ENCODE peak calls at places on chromosomes 13 and 19, in nine cellular contexts. X is GM23338, M is spleen, A is upper lobe of left lung, B is K562, O is stomach, K is suprapubic skin, F is endothelial cell of umbilical vein, L is HL-60. W is an unnamed sample.

GRCh38 chr19:17076539-17076919 is 952 bp downstream of the MYO9B start:
- DNase-seq in O (no peak), K (no peak), L (no peak), A (no peak), X (peak), B (peak), F (peak), M (peak), W (peak)

GRCh38 chr13:32427852-32428580 is at the start of gene N4BP2L1:
- DNase-seq in L (peak), F (peak), M (peak), B (no peak), X (peak), O (peak), A (peak), K (peak), W (peak)

GRCh38 chr19:41480336-41480735 is 37.4 kb downstream of the ERICH4 start:
- DNase-seq in A (no peak), O (no peak), B (peak), F (peak), X (no peak), K (no peak), L (no peak), M (peak), W (no peak)

GRCh38 chr13:51935326-51936171 is 73.8 kb downstream of the CCDC70 start:
- DNase-seq in M (no peak), B (peak), A (no peak), F (no peak), X (peak), L (no peak), O (peak), K (peak), W (peak)

GRCh38 chr19:6611441-6611852 is 20.5 kb upstream of the CD70 start:
- DNase-seq in X (no peak), B (no peak), K (no peak), F (no peak), M (no peak), A (no peak), O (no peak), L (no peak), W (no peak)

GRCh38 chr13:70729369-70729768 is 621.1 kb upstream of the KLHL1 start:
- DNase-seq in K (no peak), X (no peak), A (no peak), B (no peak), O (no peak), M (no peak), F (no peak), L (no peak), W (no peak)

GRCh38 chr19:13463296-13463695 is 43.0 kb downstream of the CACNA1A start:
- DNase-seq in B (peak), A (no peak), L (no peak), F (no peak), M (no peak), X (peak), K (no peak), O (no peak), W (no peak)

GRCh38 chr13:25300861-25301346 is 521 bp upstream of the NUP58 start:
- DNase-seq in K (peak), F (no peak), L (no peak), B (no peak), M (peak), A (peak), O (no peak), X (peak), W (peak)

GRCh38 chr19:3154957-3155736 is 19.3 kb downstream of the GNA15 start:
- DNase-seq in B (peak), L (peak), A (no peak), O (peak), K (no peak), M (peak), F (peak), X (no peak), W (peak)

GRCh38 chr13:70394149-70394548 is 285.9 kb upstream of the KLHL1 start:
- DNase-seq in L (no peak), M (no peak), F (no peak), K (no peak), X (peak), O (no peak), B (no peak), A (no peak), W (no peak)

GRCh38 chr19:45607071-45608029 is 5.3 kb upstream of the GPR4 start:
- DNase-seq in M (peak), X (peak), L (no peak), F (peak), O (peak), B (peak), A (no peak), K (peak), W (peak)

GRCh38 chr13:49494645-49495044 is 1.1 kb upstream of the PHF11 start:
- DNase-seq in X (no peak), M (no peak), A (no peak), O (no peak), F (no peak), L (no peak), B (no peak), K (no peak), W (no peak)

GRCh38 chr13:102769679-102770078 is 3.9 kb downstream of the TEX30 start:
- DNase-seq in K (no peak), A (no peak), O (no peak), B (no peak), X (no peak), F (no peak), L (no peak), M (no peak), W (no peak)

GRCh38 chr19:11256189-11256588 is 6.1 kb downstream of the DOCK6 start:
- DNase-seq in O (no peak), M (no peak), K (no peak), X (no peak), F (peak), L (no peak), B (no peak), A (no peak), W (no peak)

GRCh38 chr19:13804830-13805683 is 9.8 kb downstream of the ZSWIM4 start:
- DNase-seq in O (no peak), A (peak), F (no peak), K (no peak), X (peak), B (peak), L (no peak), M (peak), W (no peak)

DNA sequence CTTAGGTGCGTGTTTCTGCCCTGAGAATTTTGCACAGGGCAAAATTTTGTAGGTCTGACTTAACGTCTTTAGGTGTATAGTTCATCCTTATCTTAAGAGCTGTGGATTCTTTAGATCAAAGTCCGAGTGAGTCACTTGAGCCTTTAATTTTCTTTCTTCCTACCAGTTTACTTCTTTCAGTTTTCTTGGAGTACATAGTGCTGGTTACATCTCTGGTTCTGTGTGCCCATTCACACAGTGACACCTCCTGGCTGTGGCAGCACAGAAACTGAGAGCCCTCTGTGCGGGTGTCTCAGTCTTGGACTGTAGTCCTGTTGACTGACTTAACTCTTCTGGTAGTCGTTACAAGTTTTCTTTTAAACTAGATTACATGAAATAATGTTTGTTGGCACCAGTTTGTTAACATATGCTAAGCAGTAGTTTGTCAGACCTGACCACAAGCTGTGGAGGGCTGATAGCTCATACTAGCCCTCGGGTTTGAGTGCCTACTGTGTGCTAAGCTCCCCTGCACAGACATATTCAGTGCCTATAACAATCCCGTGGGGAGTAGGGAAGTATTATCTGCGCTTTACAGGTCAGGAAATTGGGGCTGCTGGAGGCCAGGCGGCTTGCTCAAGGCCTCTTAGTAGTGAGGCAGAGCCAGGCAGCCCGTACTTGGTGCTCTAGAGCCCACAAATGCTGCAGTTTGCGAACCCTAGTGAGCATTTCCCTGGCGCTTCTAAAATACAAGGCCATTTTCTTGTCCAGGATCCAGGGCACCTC is 1.6 kb downstream of the GATAD2A start:
- DNase-seq in A (no peak), K (no peak), L (peak), X (no peak), O (peak), B (peak), F (peak), M (peak), W (peak)
- TF ChIP-seq POLR2AphosphoS5 in A (no peak), K (no peak), L (no peak), X (no peak), O (no peak), B (no peak), F (no peak), M (peak), W (no peak)

GRCh38 chr13:82740442-82740841 is 1141.8 kb downstream of the SLITRK1 start:
- DNase-seq in X (no peak), F (no peak), A (peak), M (peak), O (no peak), K (no peak), B (no peak), L (no peak), W (no peak)

GRCh38 chr13:82739881-82740280 is 1142.4 kb downstream of the SLITRK1 start:
- DNase-seq in F (no peak), L (no peak), B (no peak), M (peak), X (no peak), K (no peak), O (no peak), A (no peak), W (no peak)
- TF ChIP-seq CTCF in F (no peak), L (no peak), B (no peak), M (no peak), X (peak), K (no peak), O (no peak), A (no peak), W (no peak)

GRCh38 chr19:38644719-38645118 is 2.7 kb upstream of the ACTN4 start:
- DNase-seq in X (peak), A (no peak), F (no peak), M (no peak), K (no peak), B (no peak), O (no peak), L (no peak), W (peak)
- H3K27ac ChIP-seq in X (no peak), A (no peak), F (no peak), M (no peak), K (no peak), B (no peak), O (no peak), L (no peak), W (peak)

DNA sequence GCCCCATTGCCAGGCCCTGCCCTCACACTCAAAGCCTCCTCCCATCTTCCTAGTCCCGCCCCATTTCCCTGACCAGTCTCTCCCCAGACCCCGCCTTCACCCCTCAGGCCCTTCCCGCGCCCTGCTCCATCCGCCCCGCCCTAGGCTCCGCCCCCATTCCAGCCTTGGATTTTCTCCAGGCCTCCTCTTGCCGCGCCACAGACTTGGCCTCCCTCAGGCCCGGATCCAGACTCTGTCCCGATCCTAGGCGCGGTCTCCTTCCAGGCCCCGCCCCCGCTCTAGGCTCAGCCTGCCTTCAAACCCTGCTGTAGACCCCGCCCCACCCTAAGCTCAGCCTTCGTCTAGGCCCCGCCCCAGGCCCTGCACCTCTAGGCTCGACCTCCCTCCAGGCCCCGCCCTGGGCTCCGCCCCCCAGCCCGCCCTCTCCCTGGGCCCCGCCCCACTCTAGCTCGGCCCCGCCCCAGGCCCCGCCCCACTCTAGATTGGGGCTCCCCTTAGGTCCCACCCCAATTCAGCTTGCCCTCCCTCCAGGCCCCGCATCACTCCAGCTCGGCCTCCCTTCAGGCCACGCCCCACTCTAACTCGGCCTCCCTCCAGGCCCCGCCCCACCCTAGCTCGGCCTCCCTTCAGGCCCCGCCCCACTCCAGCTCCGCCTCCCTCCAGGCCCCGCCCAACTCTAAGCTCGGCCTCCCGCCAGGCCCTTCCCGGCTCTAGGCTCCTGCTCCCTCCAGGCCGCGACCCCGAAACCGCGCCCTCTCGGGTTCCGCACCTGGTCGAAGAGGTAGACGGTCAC is 18.5 kb downstream of the LMTK3 start:
- DNase-seq in O (peak), F (peak), L (peak), K (peak), B (peak), M (peak), A (peak), X (peak), W (peak)
- TF ChIP-seq POLR2AphosphoS5 in O (peak), F (peak), L (no peak), K (peak), B (peak), M (peak), A (peak), X (peak), W (peak)

GRCh38 chr19:19453129-19453461 is 47.6 kb downstream of the GATAD2A start:
- DNase-seq in B (no peak), X (no peak), A (no peak), M (no peak), F (no peak), O (no peak), L (no peak), K (no peak), W (no peak)
- TF ChIP-seq CTCF in B (no peak), X (no peak), A (no peak), M (no peak), F (no peak), O (no peak), L (no peak), K (no peak), W (no peak)

GRCh38 chr19:47509973-47510372 is 4.9 kb downstream of the NAPA start:
- DNase-seq in L (no peak), M (no peak), F (peak), A (no peak), K (no peak), O (peak), X (no peak), B (no peak), W (no peak)

GRCh38 chr19:47510516-47511127 is 4.2 kb downstream of the NAPA start:
- DNase-seq in X (peak), F (no peak), A (no peak), O (no peak), K (no peak), M (no peak), L (no peak), B (no peak), W (no peak)

GRCh38 chr19:47512183-47512947 is 2.5 kb downstream of the NAPA start:
- DNase-seq in L (no peak), M (no peak), A (no peak), K (no peak), F (no peak), O (peak), B (peak), X (no peak), W (peak)

GRCh38 chr19:47511681-47512080 is 3.2 kb downstream of the NAPA start:
- DNase-seq in L (no peak), K (no peak), A (no peak), B (no peak), M (no peak), O (no peak), F (no peak), X (no peak), W (no peak)

DNA sequence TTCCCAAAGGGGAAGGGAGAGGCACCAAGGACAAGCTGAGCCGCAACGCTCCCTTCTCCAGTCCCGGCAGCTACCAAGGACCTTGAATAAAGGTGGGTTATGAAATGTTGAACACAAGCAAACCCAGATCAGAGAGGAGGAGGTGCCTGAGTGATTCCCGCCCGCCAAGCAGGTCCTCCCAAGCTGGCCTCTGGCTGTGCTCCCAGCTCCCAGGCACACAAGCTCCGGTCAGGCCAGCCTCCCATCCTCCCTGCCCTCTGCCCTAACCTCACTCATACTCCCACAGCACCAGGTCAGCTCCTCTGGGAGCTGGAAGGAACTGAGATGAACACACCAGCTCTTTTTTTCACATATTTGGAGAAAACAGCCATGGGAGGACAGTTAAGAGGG is 3.7 kb downstream of the NAPA start:
- DNase-seq in F (no peak), A (no peak), O (peak), L (no peak), M (no peak), B (no peak), X (no peak), K (no peak), W (no peak)
- H3K27ac ChIP-seq in F (no peak), A (no peak), O (peak), L (no peak), M (peak), B (no peak), X (no peak), K (peak), W (peak)

GRCh38 chr13:26412263-26412662 is 145.2 kb upstream of the WASF3 start:
- DNase-seq in L (no peak), F (peak), M (no peak), A (no peak), O (no peak), B (no peak), K (no peak), X (no peak), W (no peak)

GRCh38 chr13:26401069-26401468 is 147.1 kb downstream of the CDK8 start:
- DNase-seq in L (no peak), B (no peak), K (no peak), F (no peak), A (no peak), X (no peak), M (no peak), O (no peak), W (no peak)

GRCh38 chr13:26401578-26402021 is 147.7 kb downstream of the CDK8 start:
- DNase-seq in L (no peak), M (no peak), K (no peak), F (no peak), A (no peak), X (no peak), O (no peak), B (no peak), W (no peak)

GRCh38 chr13:26406791-26407190 is 150.7 kb upstream of the WASF3 start:
- DNase-seq in X (no peak), M (no peak), L (no peak), F (no peak), K (no peak), B (no peak), O (no peak), A (peak), W (no peak)
- TF ChIP-seq POLR2AphosphoS5 in X (no peak), M (no peak), L (no peak), F (no peak), K (no peak), B (no peak), O (no peak), A (no peak), W (no peak)